ENCODE peak calls at places on chromosomes 2 and 18, in four cellular contexts. X is HepG2, K is H1, C is GM12878. T is an unnamed sample.

GRCh38 chr2:152974146-152974545 is 255.7 kb downstream of the ARL6IP6 start:
- DNase-seq in X (no peak), K (no peak), C (no peak), T (no peak)

GRCh38 chr2:61658841-61659780 is 121.0 kb upstream of the XPO1 start:
- DNase-seq in X (peak; percentile 44), K (peak; percentile 9), C (peak; percentile 27), T (peak; percentile 42)

GRCh38 chr2:235894839-235895238 is 273.3 kb downstream of the GBX2 start:
- DNase-seq in X (no peak), K (no peak), C (no peak), T (no peak)

GRCh38 chr2:38750793-38751042 is 443 bp downstream of the SRSF7 start:
- DNase-seq in X (no peak), K (no peak), C (no peak), T (peak; percentile 27)

GRCh38 chr2:98580656-98581284 is 27.5 kb downstream of the COA5 start:
- DNase-seq in X (no peak), K (no peak), C (no peak), T (no peak)

GRCh38 chr2:19746137-19746585 is 155.6 kb downstream of the TTC32 start:
- DNase-seq in X (no peak), K (no peak), C (no peak), T (no peak)

GRCh38 chr2:62724886-62725711 is 19.6 kb downstream of the EHBP1 start:
- DNase-seq in X (no peak), K (no peak), C (no peak), T (peak; percentile 16)

GRCh38 chr2:211281430-211282073 is 725.2 kb downstream of the CPS1 start:
- DNase-seq in X (no peak), K (peak; percentile 1), C (no peak), T (peak; percentile 1)

GRCh38 chr18:35535297-35535696 is 37.5 kb upstream of the INO80C start:
- DNase-seq in X (no peak), K (no peak), C (no peak), T (no peak)

GRCh38 chr18:10841203-10841602 is 308.2 kb downstream of the PIEZO2 start:
- DNase-seq in X (no peak), K (no peak), C (no peak), T (no peak)

GRCh38 chr18:44458777-44459176 is 221.9 kb upstream of the SETBP1 start:
- DNase-seq in X (no peak), K (no peak), C (no peak), T (no peak)

GRCh38 chr2:188628989-188629889 is 337.6 kb downstream of the GULP1 start:
- DNase-seq in X (no peak), K (no peak), C (no peak), T (peak; percentile 16)

GRCh38 chr2:196170202-196170680 is 1.1 kb downstream of the STK17B start:
- DNase-seq in X (peak; percentile 28), K (no peak), C (no peak), T (no peak)

GRCh38 chr2:86211033-86211795 is 12.0 kb downstream of the MRPL35 start:
- DNase-seq in X (peak; percentile 73), K (no peak), C (no peak), T (no peak)

GRCh38 chr2:166695154-166695553 is 193.1 kb upstream of the XIRP2 start:
- DNase-seq in X (no peak), K (no peak), C (no peak), T (no peak)

GRCh38 chr2:168802825-168803726 is 639 bp downstream of the NOSTRIN start:
- DNase-seq in X (no peak), K (no peak), C (no peak), T (no peak)

GRCh38 chr2:221129657-221130056 is 442.4 kb downstream of the EPHA4 start:
- DNase-seq in X (no peak), K (no peak), C (no peak), T (no peak)

GRCh38 chr2:121699421-121700328 is 37.0 kb downstream of the NIFK start:
- DNase-seq in X (peak; percentile 52), K (no peak), C (peak; percentile 60), T (no peak)

GRCh38 chr2:9398881-9399805 is 24.2 kb downstream of the ITGB1BP1 start:
- DNase-seq in X (no peak), K (no peak), C (no peak), T (no peak)

GRCh38 chr2:46334389-46335345 is 37.5 kb downstream of the EPAS1 start:
- DNase-seq in X (no peak), K (no peak), C (no peak), T (no peak)

GRCh38 chr18:68699043-68699442 is 15.9 kb downstream of the TMX3 start:
- DNase-seq in X (no peak), K (no peak), C (no peak), T (no peak)

GRCh38 chr18:34957119-34957863 is 83.9 kb upstream of the MAPRE2 start:
- DNase-seq in X (peak; percentile 91), K (no peak), C (no peak), T (no peak)

GRCh38 chr2:178193496-178193822 is 853 bp upstream of the OSBPL6 start:
- DNase-seq in X (peak; percentile 85), K (no peak), C (no peak), T (no peak)

GRCh38 chr18:76445741-76446232 is 49.3 kb downstream of the ZNF516 start:
- DNase-seq in X (no peak), K (no peak), C (no peak), T (no peak)

GRCh38 chr2:23386422-23387220 is 1.6 kb downstream of the KLHL29 start:
- DNase-seq in X (no peak), K (no peak), C (no peak), T (no peak)

GRCh38 chr2:14752294-14752693 is 119.8 kb downstream of the LRATD1 start:
- DNase-seq in X (no peak), K (no peak), C (no peak), T (no peak)

GRCh38 chr2:42979870-42980763 is 187.7 kb upstream of the HAAO start:
- DNase-seq in X (no peak), K (no peak), C (no peak), T (no peak)

GRCh38 chr2:47662547-47662946 is 120.4 kb upstream of the MSH6 start:
- DNase-seq in X (no peak), K (no peak), C (no peak), T (peak; percentile 63)

GRCh38 chr2:188089896-188090295 is 201.8 kb upstream of the GULP1 start:
- DNase-seq in X (no peak), K (no peak), C (no peak), T (no peak)

GRCh38 chr2:241811952-241812729 is 3.1 kb downstream of the NEU4 start:
- DNase-seq in X (no peak), K (no peak), C (no peak), T (no peak)

GRCh38 chr18:14767474-14767873 is 19.5 kb downstream of the ANKRD30B start:
- DNase-seq in X (no peak), K (no peak), C (no peak), T (no peak)

DNA sequence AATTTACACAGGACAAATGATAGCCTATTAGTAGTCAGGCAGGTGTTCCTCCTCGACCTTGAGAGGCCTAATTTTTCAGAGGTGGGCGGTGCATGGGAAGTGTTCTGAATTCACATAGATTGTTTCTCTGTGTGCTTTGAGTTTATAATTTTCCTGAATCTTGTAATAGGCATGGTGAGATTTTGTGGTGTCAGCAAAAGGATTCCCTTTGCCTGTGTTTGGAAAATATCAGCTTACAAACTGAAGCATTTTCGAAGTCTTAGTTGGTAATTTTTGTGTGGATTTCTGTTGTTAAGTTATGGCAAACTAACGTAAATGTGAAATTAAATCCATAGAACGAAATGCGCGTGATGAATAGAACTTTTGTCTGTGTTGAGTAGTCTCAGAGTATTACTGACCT is 194.0 kb upstream of the RBMS1 start:
- DNase-seq in X (no peak), K (no peak), C (no peak), T (no peak)
- TF ChIP-seq YY1 in X (no peak), K (no peak), C (no peak), T (no peak)

DNA sequence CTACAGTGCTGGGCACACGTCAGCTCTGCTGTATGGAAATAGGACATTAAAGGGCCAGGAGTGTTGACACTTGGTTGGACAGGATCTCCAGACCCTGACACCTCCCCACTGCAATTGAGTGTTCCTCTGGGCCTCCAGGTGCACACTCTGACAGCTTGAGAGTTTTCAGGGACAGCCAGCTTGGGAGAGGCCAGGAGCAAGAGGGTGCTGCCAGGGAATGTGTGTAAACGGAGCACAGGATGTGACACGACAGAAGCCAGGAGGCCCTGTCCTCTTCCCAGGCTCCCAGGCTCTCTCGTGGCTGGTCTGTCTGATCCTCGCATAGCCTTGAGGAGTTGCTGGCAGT is 318.1 kb upstream of the HS6ST1 start:
- DNase-seq in X (no peak), K (no peak), C (no peak), T (no peak)
- TF ChIP-seq SUZ12 in X (no peak), K (no peak), C (no peak), T (no peak)

GRCh38 chr2:28981016-28981441 is at the start of gene TOGARAM2:
- DNase-seq in X (peak; percentile 23), K (no peak), C (no peak), T (no peak)
- TF ChIP-seq YY1 in X (no peak), K (no peak), C (no peak), T (no peak)

GRCh38 chr2:233035426-233036161 is 3.1 kb downstream of the NEU2 start:
- DNase-seq in X (no peak), K (no peak), C (no peak), T (no peak)
- TF ChIP-seq SUZ12 in X (no peak), K (no peak), C (no peak), T (no peak)